ENCODE peak calls at places on chromosomes 13 and 19, in four cellular contexts. B, N, I and D are unnamed samples.

GRCh38 chr13:80605007-80605406 is 264.1 kb upstream of the SPRY2 start:
- DNase-seq in N (no peak), I (no peak), B (no peak), D (no peak)

GRCh38 chr19:17580470-17581000 is 25.1 kb downstream of the COLGALT1 start:
- DNase-seq in N (no peak), I (no peak), B (no peak), D (no peak)

GRCh38 chr13:105346141-105346766 is 1189.2 kb downstream of the EFNB2 start:
- DNase-seq in I (no peak), N (peak; percentile 94), B (no peak), D (peak; percentile 70)

GRCh38 chr13:80979035-80979641 is 638.2 kb upstream of the SPRY2 start:
- DNase-seq in I (peak; percentile 69), N (peak; percentile 61), B (peak; percentile 74), D (peak; percentile 67)

GRCh38 chr13:23567792-23568480 is 2.3 kb upstream of the TNFRSF19 start:
- DNase-seq in B (peak; percentile 90), N (peak; percentile 12), I (peak; percentile 56), D (peak; percentile 26)

GRCh38 chr19:32404213-32404938 is 1.2 kb upstream of the DPY19L3 start:
- DNase-seq in B (peak; percentile 78), N (peak; percentile 9), I (peak; percentile 59), D (no peak)

GRCh38 chr19:50794778-50795664 is 4.8 kb downstream of the ACP4 start:
- DNase-seq in I (peak; percentile 84), B (no peak), N (no peak), D (peak; percentile 51)

GRCh38 chr13:88459335-88459734 is 788.2 kb downstream of the SLITRK5 start:
- DNase-seq in B (no peak), N (no peak), I (no peak), D (no peak)

GRCh38 chr19:41994994-41995958 is 1.2 kb upstream of the ATP1A3 start:
- DNase-seq in N (no peak), B (no peak), I (no peak), D (no peak)

GRCh38 chr13:94712287-94712811 is at the start of gene SOX21:
- DNase-seq in I (peak; percentile 78), B (peak; percentile 87), N (no peak), D (peak; percentile 71)

GRCh38 chr13:24313449-24313848 is 4.1 kb downstream of the C1QTNF9 start:
- DNase-seq in N (no peak), B (no peak), I (no peak), D (peak; percentile 31)

GRCh38 chr19:54100560-54100959 is at the start of gene OSCAR:
- DNase-seq in I (peak; percentile 52), N (no peak), B (no peak), D (no peak)

GRCh38 chr13:93218583-93218982 is 8.0 kb upstream of the GPC6 start:
- DNase-seq in B (no peak), N (no peak), I (no peak), D (peak; percentile 17)

GRCh38 chr13:33322474-33322827 is 36.9 kb upstream of the STARD13 start:
- DNase-seq in N (peak; percentile 8), B (no peak), I (no peak), D (no peak)

GRCh38 chr19:23686622-23687423 is at the start of gene ZNF675:
- DNase-seq in N (peak; percentile 92), I (peak; percentile 98), B (peak; percentile 96), D (peak; percentile 93)

GRCh38 chr13:73039201-73040108 is 19.4 kb upstream of the KLF5 start:
- DNase-seq in B (no peak), N (no peak), I (peak; percentile 66), D (peak; percentile 2)

GRCh38 chr19:13610042-13610691 is 103.9 kb upstream of the CACNA1A start:
- DNase-seq in B (peak; percentile 44), N (no peak), I (peak; percentile 67), D (peak; percentile 26)

GRCh38 chr13:48194392-48194754 is 38.6 kb upstream of the ITM2B start:
- DNase-seq in N (peak; percentile 8), I (no peak), B (no peak), D (peak; percentile 30)

GRCh38 chr19:57558525-57558924 is 1.1 kb downstream of the ZNF550 start:
- DNase-seq in I (no peak), B (no peak), N (peak; percentile 18), D (peak; percentile 8)

GRCh38 chr13:33401238-33401637 is 115.7 kb upstream of the STARD13 start:
- DNase-seq in B (no peak), I (no peak), N (no peak), D (no peak)

GRCh38 chr19:39752390-39752789 is 14.6 kb upstream of the CLC start:
- DNase-seq in N (no peak), B (no peak), I (no peak), D (no peak)

GRCh38 chr13:44844786-44845185 is 144.5 kb downstream of the NUFIP1 start:
- DNase-seq in I (no peak), N (no peak), B (no peak), D (no peak)

GRCh38 chr19:28631931-28632330 is 581.0 kb downstream of the UQCRFS1 start:
- DNase-seq in N (no peak), I (no peak), B (no peak), D (no peak)

GRCh38 chr13:87094646-87095045 is 576.5 kb upstream of the SLITRK5 start:
- DNase-seq in I (no peak), B (peak; percentile 49), N (no peak), D (peak; percentile 5)

GRCh38 chr19:12891553-12892021 is 627 bp downstream of the GCDH start:
- DNase-seq in I (peak; percentile 66), B (no peak), N (no peak), D (peak; percentile 23)

GRCh38 chr13:27053902-27054595 is 117.6 kb downstream of the USP12 start:
- DNase-seq in N (peak; percentile 90), B (no peak), I (no peak), D (peak; percentile 91)

GRCh38 chr13:72952529-72953141 is 106.2 kb upstream of the KLF5 start:
- DNase-seq in N (no peak), I (peak; percentile 52), B (no peak), D (peak; percentile 19)

GRCh38 chr19:13134626-13135025 is 15.5 kb downstream of the STX10 start:
- DNase-seq in B (no peak), N (no peak), I (no peak), D (peak; percentile 52)

GRCh38 chr19:36750066-36750691 is 22.4 kb downstream of the ZNF850 start:
- DNase-seq in I (no peak), B (no peak), N (no peak), D (no peak)

GRCh38 chr19:45790942-45791341 is 1.7 kb downstream of the DMWD start:
- DNase-seq in B (no peak), N (no peak), I (no peak), D (no peak)

GRCh38 chr13:99062593-99062992 is 84.7 kb upstream of the DOCK9 start:
- DNase-seq in N (peak; percentile 78), I (no peak), B (no peak), D (peak; percentile 62)

GRCh38 chr19:51124729-51125128 is at the start of gene SIGLEC9:
- DNase-seq in N (no peak), B (no peak), I (no peak), D (no peak)

GRCh38 chr19:53381376-53381775 is 13.6 kb upstream of the ZNF765 start:
- DNase-seq in I (no peak), N (no peak), B (no peak), D (no peak)

GRCh38 chr19:22532388-22533310 is 101.5 kb upstream of the ZNF492 start:
- DNase-seq in B (no peak), N (no peak), I (no peak), D (no peak)

GRCh38 chr19:3132971-3133792 is 2.7 kb upstream of the GNA15 start:
- DNase-seq in B (no peak), N (peak; percentile 48), I (peak; percentile 48), D (no peak)

GRCh38 chr13:27796544-27797227 is 4.4 kb downstream of the GSX1 start:
- DNase-seq in I (no peak), N (no peak), B (no peak), D (no peak)

GRCh38 chr13:36998624-36999041 is 507 bp downstream of the ALG5 start:
- DNase-seq in B (peak; percentile 47), I (peak; percentile 69), N (peak; percentile 7), D (no peak)

GRCh38 chr19:42332059-42332458 is 6.6 kb downstream of the MEGF8 start:
- DNase-seq in B (no peak), I (no peak), N (no peak), D (no peak)

GRCh38 chr19:17688853-17689595 is 870 bp upstream of the UNC13A start:
- DNase-seq in I (peak; percentile 64), N (no peak), B (no peak), D (no peak)

GRCh38 chr19:11405846-11406643 is 13.1 kb downstream of the RGL3 start:
- DNase-seq in I (peak; percentile 88), N (no peak), B (peak; percentile 46), D (no peak)

GRCh38 chr13:60138674-60139073 is 25.1 kb downstream of the DIAPH3 start:
- DNase-seq in I (no peak), N (no peak), B (no peak), D (no peak)

GRCh38 chr13:60137911-60138570 is 25.7 kb downstream of the DIAPH3 start:
- DNase-seq in N (peak; percentile 28), B (no peak), I (no peak), D (no peak)

GRCh38 chr13:60135344-60135743 is 28.4 kb downstream of the DIAPH3 start:
- DNase-seq in I (no peak), B (no peak), N (no peak), D (no peak)

GRCh38 chr13:60139272-60139671 is 24.5 kb downstream of the DIAPH3 start:
- DNase-seq in I (no peak), B (no peak), N (peak; percentile 70), D (peak; percentile 32)

GRCh38 chr13:60134376-60134775 is 29.4 kb downstream of the DIAPH3 start:
- DNase-seq in N (no peak), I (peak; percentile 69), B (peak; percentile 43), D (no peak)
- TF ChIP-seq CTCF in N (peak; percentile 52), I (peak; percentile 73), B (peak; percentile 33), D (no peak)

DNA sequence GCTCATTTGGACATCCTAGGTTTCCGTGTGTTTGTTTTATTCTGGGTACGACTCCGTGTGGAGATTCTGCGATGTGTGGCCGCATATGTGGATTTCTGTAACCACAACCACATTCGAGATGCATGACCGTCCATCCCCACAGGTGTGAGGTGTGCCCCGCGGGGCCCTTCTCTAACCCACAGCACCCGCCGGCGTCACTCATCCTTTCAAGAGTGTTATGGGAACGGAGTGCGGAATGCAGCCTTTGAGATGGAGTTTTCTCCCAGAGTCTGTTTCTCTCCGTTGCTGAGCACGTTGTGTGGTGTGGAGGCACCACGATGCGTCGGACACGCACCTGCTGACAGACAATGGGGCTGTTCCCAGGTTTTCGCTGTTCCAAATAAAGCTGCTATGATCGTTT is 40.0 kb downstream of the C13orf46 start:
- DNase-seq in B (no peak), N (no peak), I (no peak), D (no peak)
- H3K9ac ChIP-seq in B (no peak overlapping the region), N (no peak overlapping the region), I (no peak overlapping the region), D (no peak overlapping the region)

GRCh38 chr13:114314074-114314912 is at the start of gene CHAMP1:
- DNase-seq in N (peak; percentile 96), I (peak; percentile 95), B (peak; percentile 95), D (peak; percentile 93)
- TF ChIP-seq CTCF in N (no peak), I (no peak), B (peak; percentile 14), D (no peak)

DNA sequence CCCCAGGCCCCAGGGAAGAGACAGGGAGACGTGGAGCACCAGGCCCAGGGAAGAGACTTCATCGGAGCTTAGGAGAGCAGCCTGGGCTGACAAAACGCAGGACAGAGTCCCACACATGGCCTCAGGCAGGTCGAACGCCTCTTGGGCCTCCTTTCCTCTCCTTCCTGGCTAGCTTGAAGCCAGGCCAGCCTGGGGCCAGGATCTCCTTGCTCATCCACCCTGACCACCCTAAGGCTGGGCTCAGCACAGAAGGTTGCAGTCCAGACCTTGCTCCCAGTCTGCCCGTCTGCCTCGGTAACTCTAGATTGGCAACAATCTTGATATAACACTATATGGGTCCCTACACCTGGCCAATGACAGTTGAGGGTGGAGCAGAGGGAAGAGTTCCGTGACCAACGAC is 10.1 kb downstream of the PPP6R1 start:
- DNase-seq in N (no peak), I (no peak), B (no peak), D (no peak)
- H3K9ac ChIP-seq in N (no peak overlapping the region), I (no peak overlapping the region), B (peak overlapping the region; percentile 27), D (no peak overlapping the region)